ENCODE peak calls at places on chromosomes 5 and 9, in four cellular contexts. I, F, U and R are unnamed samples.

GRCh38 chr9:109779711-109780452 is at the start of gene PALM2AKAP2:
- DNase-seq in F (peak), I (no peak), U (no peak), R (peak)

GRCh38 chr9:92325991-92326500 is 293 bp downstream of the CENPP start:
- DNase-seq in F (no peak), U (peak), I (no peak), R (peak)

GRCh38 chr9:137412431-137412830 is 10.5 kb downstream of the EXD3 start:
- DNase-seq in F (no peak), U (no peak), I (no peak), R (no peak)

GRCh38 chr5:39755986-39756385 is 331.2 kb upstream of the DAB2 start:
- DNase-seq in I (no peak), U (no peak), F (peak), R (peak)

GRCh38 chr9:70044450-70045307 is 1.0 kb downstream of the MAMDC2 start:
- DNase-seq in U (no peak), I (peak), F (peak), R (no peak)

GRCh38 chr9:129932303-129933151 is 97.3 kb downstream of the USP20 start:
- DNase-seq in F (no peak), U (peak), I (no peak), R (no peak)

GRCh38 chr5:99747342-99747741 is 787.8 kb upstream of the FAM174A start:
- DNase-seq in F (no peak), I (no peak), U (no peak), R (no peak)

GRCh38 chr5:1542755-1543154 is 19.0 kb upstream of the LPCAT1 start:
- DNase-seq in I (no peak), U (no peak), F (peak), R (no peak)

GRCh38 chr5:150353395-150353675 is 4.2 kb upstream of the TCOF1 start:
- DNase-seq in I (no peak), F (no peak), U (no peak), R (no peak)